ENCODE peak calls at places on chromosomes 1 and 21, in ten cellular contexts. Y is ovary, M is astrocyte of the spinal cord, V is brain microvascular endothelial cell, J is dorsolateral prefrontal cortex, Z is cardiac fibroblast, O is OCI-LY7, Q is body of pancreas, D is thoracic aorta, X is heart left ventricle. U is an unnamed sample.

GRCh38 chr21:36803801-36804452 is 105.0 kb downstream of the SIM2 start:
- DNase-seq in O (no peak), M (no peak), Z (no peak), D (no peak), J (no peak), Y (no peak), Q (no peak), V (no peak), X (no peak), U (no peak)

GRCh38 chr1:36323636-36324321 is at the start of gene EVA1B:
- DNase-seq in Z (peak; percentile 76), O (peak; percentile 29), Y (peak; percentile 86), X (peak; percentile 92), D (no peak), M (peak; percentile 87), Q (peak; percentile 71), J (no peak), V (peak; percentile 77), U (peak; percentile 16)

GRCh38 chr21:35366348-35367085 is 317.4 kb upstream of the RUNX1 start:
- DNase-seq in D (no peak), M (peak; percentile 25), J (no peak), Q (peak; percentile 13), O (no peak), X (no peak), V (peak; percentile 46), Y (no peak), Z (peak; percentile 83), U (no peak)

GRCh38 chr1:231315887-231316286 is 21.8 kb downstream of the EXOC8 start:
- DNase-seq in Q (peak; percentile 25), Z (peak; percentile 55), M (peak; percentile 11), Y (no peak), D (no peak), O (peak; percentile 50), X (peak; percentile 38), J (no peak), V (no peak), U (no peak)

GRCh38 chr21:45542242-45542666 is at the start of gene SLC19A1:
- DNase-seq in Z (peak; percentile 43), J (peak; percentile 76), V (no peak), Y (peak; percentile 81), X (peak; percentile 86), O (peak; percentile 73), Q (peak; percentile 68), D (no peak), M (no peak), U (no peak)

GRCh38 chr21:34157456-34158025 is 84.2 kb downstream of the MRPS6 start:
- DNase-seq in X (no peak), M (no peak), Z (no peak), D (no peak), Q (no peak), V (no peak), O (no peak), J (no peak), Y (no peak), U (no peak)

GRCh38 chr1:239493736-239494285 is 107.4 kb downstream of the CHRM3 start:
- DNase-seq in Q (no peak), O (no peak), Y (no peak), J (no peak), M (no peak), D (no peak), Z (no peak), V (no peak), X (no peak), U (no peak)

GRCh38 chr1:115980998-115981993 is 5.0 kb downstream of the SLC22A15 start:
- DNase-seq in V (no peak), Y (no peak), X (no peak), Z (peak; percentile 64), J (peak; percentile 36), Q (peak; percentile 22), M (peak; percentile 41), O (peak; percentile 55), D (no peak), U (peak; percentile 16)

GRCh38 chr21:32474179-32475059 is 61.9 kb downstream of the EVA1C start:
- DNase-seq in Y (peak; percentile 18), M (no peak), X (no peak), D (no peak), Z (no peak), V (no peak), Q (no peak), O (no peak), J (no peak), U (no peak)

DNA sequence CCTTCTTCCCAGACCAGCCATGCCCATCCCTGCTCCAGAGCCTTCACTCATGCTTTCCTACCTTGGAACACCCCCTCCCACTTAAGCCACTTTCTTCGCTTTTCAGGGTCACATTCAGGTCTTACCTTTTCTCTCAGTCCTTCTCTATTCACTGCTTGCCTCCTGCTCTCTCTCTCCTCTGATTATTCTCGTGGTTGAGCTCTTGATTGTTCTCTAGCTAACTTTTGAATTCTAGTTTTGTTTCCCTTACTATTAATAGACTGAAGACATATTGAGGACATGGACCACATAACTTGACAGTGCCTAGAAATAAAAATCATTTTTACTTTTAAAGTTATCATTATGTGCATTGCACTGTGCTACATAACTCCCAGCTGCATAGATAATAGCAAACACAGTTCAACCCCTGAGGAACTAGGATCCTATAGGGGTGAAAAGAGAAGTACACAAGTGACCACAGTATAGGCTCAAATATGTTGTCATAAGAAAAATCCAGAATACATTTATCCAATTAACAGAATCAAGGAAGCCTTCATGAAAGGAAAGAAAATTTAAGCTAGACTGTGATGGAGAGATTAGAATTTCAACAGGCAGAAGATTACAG is 21.5 kb downstream of the INSL5 start:
- DNase-seq in M (no peak), X (no peak), D (no peak), J (no peak), V (no peak), Q (no peak), O (no peak), Z (no peak), Y (no peak), U (no peak)
- H3K4me3 ChIP-seq in M (no peak overlapping the region), X (no peak overlapping the region), D (no peak overlapping the region), J (no peak overlapping the region), V (no peak overlapping the region), Q (no peak overlapping the region), O (no peak overlapping the region), Z (no peak overlapping the region), Y (no peak overlapping the region), U (no peak overlapping the region)

GRCh38 chr1:50975436-50975835 is 5.4 kb downstream of the CDKN2C start:
- DNase-seq in X (no peak), Q (no peak), M (no peak), D (no peak), Y (no peak), Z (no peak), J (no peak), O (no peak), V (no peak), U (no peak)

GRCh38 chr1:50973255-50973654 is 3.2 kb downstream of the CDKN2C start:
- DNase-seq in Q (no peak), J (no peak), Z (no peak), M (no peak), Y (no peak), D (no peak), O (no peak), V (no peak), X (no peak), U (no peak)

GRCh38 chr1:50974618-50974935 is 4.5 kb downstream of the CDKN2C start:
- DNase-seq in Q (no peak), O (no peak), D (no peak), Y (no peak), J (no peak), Z (no peak), V (no peak), X (no peak), M (no peak), U (no peak)

GRCh38 chr1:50972766-50973165 is 2.7 kb downstream of the CDKN2C start:
- DNase-seq in Y (no peak), Q (no peak), D (no peak), Z (peak; percentile 36), J (no peak), M (no peak), O (no peak), X (no peak), V (no peak), U (no peak)

GRCh38 chr1:50973875-50974617 is 4.0 kb downstream of the CDKN2C start:
- DNase-seq in V (no peak), M (no peak), J (no peak), Y (no peak), O (no peak), D (no peak), Q (no peak), Z (no peak), X (no peak), U (no peak)
- H3K4me3 ChIP-seq in V (no peak overlapping the region), M (no peak overlapping the region), J (peak overlapping the region; percentile 12), Y (no peak overlapping the region), O (no peak overlapping the region), D (no peak overlapping the region), Q (no peak overlapping the region), Z (no peak overlapping the region), X (no peak overlapping the region), U (no peak overlapping the region)

GRCh38 chr1:44053394-44053793 is 22.1 kb upstream of the SLC6A9 start:
- DNase-seq in V (no peak), X (no peak), Y (no peak), J (no peak), M (no peak), Z (no peak), D (no peak), O (no peak), Q (no peak), U (no peak)

GRCh38 chr1:44048816-44049215 is 17.6 kb upstream of the SLC6A9 start:
- DNase-seq in Q (no peak), Z (peak; percentile 87), Y (no peak), D (no peak), V (peak; percentile 65), O (no peak), M (peak; percentile 53), X (no peak), J (no peak), U (no peak)

GRCh38 chr1:44047131-44047530 is 15.9 kb upstream of the SLC6A9 start:
- DNase-seq in Y (no peak), Q (no peak), D (no peak), Z (peak; percentile 85), O (no peak), X (no peak), M (no peak), J (no peak), V (no peak), U (no peak)

GRCh38 chr1:44050261-44050660 is 19.0 kb upstream of the SLC6A9 start:
- DNase-seq in Z (peak; percentile 71), M (no peak), D (no peak), O (no peak), X (no peak), J (no peak), V (no peak), Y (no peak), Q (no peak), U (no peak)

GRCh38 chr1:44049839-44050238 is 18.6 kb upstream of the SLC6A9 start:
- DNase-seq in Z (peak; percentile 97), M (peak; percentile 95), X (no peak), Y (no peak), O (no peak), Q (no peak), J (no peak), V (peak; percentile 85), D (no peak), U (peak; percentile 85)
- H3K4me3 ChIP-seq in Z (no peak overlapping the region), M (no peak overlapping the region), X (no peak overlapping the region), Y (no peak overlapping the region), O (no peak overlapping the region), Q (no peak overlapping the region), J (no peak overlapping the region), V (no peak overlapping the region), D (no peak overlapping the region), U (no peak overlapping the region)

DNA sequence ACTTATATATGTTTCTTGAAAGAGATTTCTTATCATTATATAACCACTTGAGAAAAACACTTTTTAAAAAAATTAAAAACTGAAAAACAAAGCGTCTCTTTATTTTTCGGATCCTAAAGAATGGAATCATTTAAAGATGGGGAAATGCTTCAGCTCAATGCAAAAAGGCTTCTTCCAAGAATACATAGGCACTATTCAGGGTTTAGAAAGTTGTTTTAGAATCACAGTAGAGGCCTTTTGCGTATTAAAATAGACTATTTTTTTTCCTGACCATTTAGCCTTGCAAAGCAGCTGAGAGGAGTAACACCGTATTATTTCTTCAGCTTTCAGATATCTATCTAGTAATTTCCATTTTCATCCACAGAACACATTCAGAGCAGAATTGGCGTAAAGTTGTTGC is 34.4 kb downstream of the PRRX1 start:
- DNase-seq in Q (no peak), V (no peak), M (no peak), D (no peak), Z (no peak), Y (no peak), X (no peak), O (no peak), J (no peak), U (no peak)
- H3K4me3 ChIP-seq in Q (no peak overlapping the region), V (no peak overlapping the region), M (no peak overlapping the region), D (peak overlapping the region; percentile 35), Z (no peak overlapping the region), Y (no peak overlapping the region), X (no peak overlapping the region), O (no peak overlapping the region), J (no peak overlapping the region), U (no peak overlapping the region)